ENCODE peak calls at places on chromosomes 4 and X, in nine cellular contexts. K, Y, Q, O, D, E, A, F and U are unnamed samples.

GRCh38 chrX:128517691-128518090 is 465.5 kb upstream of the ACTRT1 start:
- DNase-seq in K (no peak), Y (no peak), Q (no peak), O (no peak), D (no peak), E (no peak), A (no peak), F (no peak), U (no peak)

GRCh38 chrX:30786374-30786773 is 102.7 kb downstream of the TAB3 start:
- DNase-seq in K (no peak), Y (no peak), Q (no peak), O (no peak), D (no peak), E (no peak), A (no peak), F (no peak), U (no peak)

GRCh38 chr4:13538427-13538973 is 5.8 kb downstream of the NKX3-2 start:
- DNase-seq in K (no peak), Y (no peak), Q (no peak), O (no peak), D (no peak), E (peak), A (no peak), F (no peak), U (peak)

GRCh38 chr4:82500106-82500738 is 61.6 kb downstream of the TMEM150C start:
- DNase-seq in K (peak), Y (no peak), Q (no peak), O (no peak), D (no peak), E (no peak), A (no peak), F (no peak), U (no peak)

GRCh38 chrX:129360175-129360574 is 163.1 kb downstream of the SMARCA1 start:
- DNase-seq in K (peak), Y (peak), Q (no peak), O (peak), D (peak), E (peak), A (peak), F (peak), U (peak)

GRCh38 chr4:53694666-53695065 is 103.4 kb upstream of the LNX1 start:
- DNase-seq in K (no peak), Y (no peak), Q (no peak), O (no peak), D (no peak), E (no peak), A (no peak), F (no peak), U (no peak)

GRCh38 chr4:30825008-30825765 is 105.0 kb downstream of the PCDH7 start:
- DNase-seq in K (no peak), Y (no peak), Q (no peak), O (no peak), D (no peak), E (no peak), A (peak), F (no peak), U (no peak)

GRCh38 chr4:624705-625590 is at the start of gene PDE6B:
- DNase-seq in K (no peak), Y (no peak), Q (no peak), O (peak), D (no peak), E (no peak), A (no peak), F (no peak), U (no peak)

GRCh38 chr4:95107635-95108034 is 349.9 kb downstream of the BMPR1B start:
- DNase-seq in K (peak), Y (no peak), Q (no peak), O (no peak), D (peak), E (no peak), A (peak), F (no peak), U (no peak)

GRCh38 chr4:84855774-84856173 is 110.7 kb downstream of the WDFY3 start:
- DNase-seq in K (no peak), Y (no peak), Q (no peak), O (no peak), D (no peak), E (no peak), A (peak), F (no peak), U (no peak)

GRCh38 chr4:82429728-82430192 is 502 bp downstream of the HNRNPDL start:
- DNase-seq in K (no peak), Y (no peak), Q (no peak), O (no peak), D (no peak), E (no peak), A (no peak), F (no peak), U (no peak)

GRCh38 chr4:59062970-59063369 is 1952.8 kb upstream of the IGFBP7 start:
- DNase-seq in K (no peak), Y (no peak), Q (no peak), O (no peak), D (no peak), E (no peak), A (no peak), F (no peak), U (no peak)

GRCh38 chr4:39855909-39856512 is 121.7 kb downstream of the PDS5A start:
- DNase-seq in K (peak), Y (no peak), Q (no peak), O (no peak), D (no peak), E (no peak), A (peak), F (peak), U (no peak)

GRCh38 chr4:56768772-56769171 is 52.7 kb downstream of the SPINK2 start:
- DNase-seq in K (no peak), Y (peak), Q (no peak), O (no peak), D (no peak), E (peak), A (no peak), F (peak), U (peak)

DNA sequence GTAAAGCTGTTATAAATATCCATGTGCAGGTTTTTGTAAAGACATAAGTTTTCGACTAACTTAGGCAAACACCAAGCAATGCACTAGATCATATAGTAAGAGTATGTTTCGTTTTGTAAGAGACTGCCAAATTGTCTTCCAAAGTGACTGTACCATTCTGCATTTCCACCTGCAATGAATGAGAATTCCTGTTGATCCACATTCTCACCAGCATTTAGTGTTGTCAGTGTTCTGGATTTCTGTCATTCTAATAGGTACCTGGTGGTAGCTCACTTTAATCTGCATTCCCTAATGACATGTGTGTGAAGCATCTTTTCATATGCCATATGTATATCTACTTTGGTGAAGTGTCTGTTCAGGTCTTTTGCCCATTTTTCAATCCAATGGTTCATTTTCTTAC is 57.8 kb downstream of the SH3RF1 start:
- DNase-seq in K (no peak), Y (no peak), Q (no peak), O (no peak), D (no peak), E (no peak), A (no peak), F (no peak), U (no peak)
- TF ChIP-seq CTCF in K (no peak), Y (no peak), Q (no peak), O (no peak), D (no peak), E (no peak), A (no peak), F (no peak), U (no peak)

GRCh38 chrX:119425050-119425449 is 25.9 kb downstream of the SLC25A43 start:
- DNase-seq in K (no peak), Y (no peak), Q (no peak), O (no peak), D (no peak), E (no peak), A (no peak), F (no peak), U (no peak)

GRCh38 chrX:119423631-119424030 is 24.5 kb downstream of the SLC25A43 start:
- DNase-seq in K (peak), Y (no peak), Q (no peak), O (no peak), D (no peak), E (no peak), A (no peak), F (no peak), U (no peak)

GRCh38 chrX:119427024-119427794 is 28.1 kb downstream of the SLC25A43 start:
- DNase-seq in K (no peak), Y (peak), Q (peak), O (no peak), D (no peak), E (peak), A (peak), F (peak), U (peak)

GRCh38 chrX:119427795-119428185 is 28.7 kb downstream of the SLC25A43 start:
- DNase-seq in K (no peak), Y (no peak), Q (no peak), O (no peak), D (no peak), E (no peak), A (no peak), F (no peak), U (no peak)

GRCh38 chrX:119429471-119429870 is 30.3 kb downstream of the SLC25A43 start:
- DNase-seq in K (no peak), Y (no peak), Q (no peak), O (no peak), D (no peak), E (no peak), A (no peak), F (no peak), U (no peak)
- TF ChIP-seq CTCF in K (no peak), Y (no peak), Q (no peak), O (no peak), D (no peak), E (no peak), A (no peak), F (no peak), U (no peak)

GRCh38 chrX:97692575-97692974 is 808.9 kb downstream of the RPA4 start:
- DNase-seq in K (no peak), Y (no peak), Q (no peak), O (no peak), D (no peak), E (no peak), A (no peak), F (no peak), U (no peak)
- TF ChIP-seq CTCF in K (no peak), Y (no peak), Q (no peak), O (no peak), D (no peak), E (no peak), A (no peak), F (no peak), U (no peak)

GRCh38 chrX:48471504-48471903 is 1.4 kb upstream of the SLC38A5 start:
- DNase-seq in K (no peak), Y (no peak), Q (no peak), O (no peak), D (no peak), E (no peak), A (no peak), F (no peak), U (no peak)
- TF ChIP-seq CTCF in K (no peak), Y (no peak), Q (no peak), O (no peak), D (no peak), E (no peak), A (no peak), F (no peak), U (no peak)

GRCh38 chrX:119784747-119785446 is 6.5 kb downstream of the RPL39 start:
- DNase-seq in K (peak), Y (peak), Q (no peak), O (peak), D (peak), E (no peak), A (no peak), F (peak), U (no peak)
- TF ChIP-seq CTCF in K (peak), Y (peak), Q (no peak), O (peak), D (no peak), E (peak), A (peak), F (peak), U (peak)

GRCh38 chrX:101357166-101357795 is 8.7 kb upstream of the TIMM8A start:
- DNase-seq in K (peak), Y (no peak), Q (no peak), O (no peak), D (no peak), E (no peak), A (no peak), F (peak), U (no peak)
- TF ChIP-seq CTCF in K (peak), Y (peak), Q (no peak), O (peak), D (no peak), E (no peak), A (peak), F (no peak), U (peak)

GRCh38 chr4:74320559-74321118 is 12.4 kb downstream of the EPGN start:
- DNase-seq in K (peak), Y (peak), Q (no peak), O (no peak), D (peak), E (peak), A (peak), F (peak), U (peak)
- TF ChIP-seq CTCF in K (peak), Y (peak), Q (no peak), O (peak), D (peak), E (no peak), A (peak), F (peak), U (peak)

DNA sequence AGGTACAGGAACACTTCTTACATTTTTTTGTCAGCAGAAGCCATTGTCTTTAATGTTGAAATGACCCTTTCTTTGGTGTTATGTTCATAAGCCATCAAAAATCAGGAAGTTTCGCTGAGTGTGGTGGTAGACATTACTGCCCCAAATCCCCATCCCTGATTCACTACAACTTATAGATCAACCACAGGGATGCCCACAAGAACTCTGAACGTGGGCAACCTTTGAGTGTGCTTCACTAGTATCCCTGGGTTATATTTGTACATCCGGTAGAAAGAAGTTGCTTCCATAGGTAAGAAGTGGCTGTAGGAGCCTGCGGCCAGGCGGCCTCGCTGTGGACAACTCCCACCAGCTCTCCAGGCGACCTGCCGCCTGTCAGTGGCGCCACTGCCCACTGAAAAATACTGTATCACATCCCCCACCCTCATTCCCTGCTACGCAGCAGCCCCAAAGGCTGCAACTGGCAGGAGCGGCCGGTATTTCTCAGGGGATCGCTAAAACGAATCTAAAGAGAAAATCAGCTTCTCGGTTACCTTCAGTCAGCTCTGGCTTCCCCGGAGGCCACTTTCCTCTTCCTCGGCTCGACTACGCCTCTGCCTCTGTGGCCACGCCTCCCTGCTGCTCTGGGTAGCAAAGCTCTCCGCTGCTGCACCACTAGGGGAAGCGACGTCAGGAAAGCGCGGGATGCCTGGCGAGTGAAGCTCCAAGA is 13.9 kb upstream of the ETDC start:
- DNase-seq in K (peak), Y (peak), Q (peak), O (peak), D (no peak), E (peak), A (peak), F (no peak), U (peak)
- TF ChIP-seq CTCF in K (peak), Y (no peak), Q (no peak), O (peak), D (no peak), E (peak), A (peak), F (no peak), U (peak)

GRCh38 chrX:46573331-46573895 is at the start of gene CHST7:
- DNase-seq in K (no peak), Y (peak), Q (peak), O (peak), D (peak), E (peak), A (peak), F (peak), U (peak)
- TF ChIP-seq CTCF in K (peak), Y (no peak), Q (no peak), O (peak), D (no peak), E (no peak), A (peak), F (no peak), U (peak)